ENCODE peak calls at places on chromosomes 7 and 10, in seven cellular contexts. F is cardiac fibroblast, X is 8988T, M is ELR, C is NCI-H1105, I is NAMALWA, H is tibial nerve. J is an unnamed sample.

GRCh38 chr10:132065491-132066105 is at the start of gene JAKMIP3:
- DNase-seq in F (peak), X (peak), M (peak), C (no peak), I (no peak), H (no peak), J (no peak)

GRCh38 chr10:2731940-2732339 is 335.4 kb upstream of the PFKP start:
- DNase-seq in F (no peak), X (no peak), M (no peak), C (no peak), I (no peak), H (no peak), J (no peak)

GRCh38 chr7:78905449-78905848 is 548.0 kb downstream of the MAGI2 start:
- DNase-seq in F (no peak), X (no peak), M (no peak), C (no peak), I (no peak), H (no peak), J (no peak)

GRCh38 chr7:136533732-136534131 is 334.7 kb upstream of the CHRM2 start:
- DNase-seq in F (no peak), X (no peak), M (no peak), C (no peak), I (no peak), H (no peak), J (no peak)

GRCh38 chr10:16521311-16522016 is at the start of gene C1QL3:
- DNase-seq in F (peak), X (no peak), M (no peak), C (peak), I (no peak), H (no peak), J (no peak)

GRCh38 chr10:124592736-124593430 is 131.3 kb downstream of the LHPP start:
- DNase-seq in F (no peak), X (no peak), M (no peak), C (no peak), I (no peak), H (no peak), J (no peak)

GRCh38 chr7:129569811-129570215 is 41.7 kb upstream of the NRF1 start:
- DNase-seq in F (peak), X (peak), M (peak), C (no peak), I (no peak), H (no peak), J (no peak)

GRCh38 chr10:84308481-84309304 is 19.7 kb upstream of the CCSER2 start:
- DNase-seq in F (peak), X (no peak), M (peak), C (peak), I (no peak), H (no peak), J (no peak)

GRCh38 chr10:103553743-103554487 is 60.4 kb downstream of the NEURL1 start:
- DNase-seq in F (no peak), X (peak), M (no peak), C (no peak), I (no peak), H (no peak), J (no peak)

GRCh38 chr7:140242057-140243031 is 65.6 kb upstream of the KDM7A start:
- DNase-seq in F (no peak), X (no peak), M (no peak), C (no peak), I (no peak), H (no peak), J (no peak)

GRCh38 chr7:134720091-134720935 is 59.1 kb upstream of the CALD1 start:
- DNase-seq in F (no peak), X (no peak), M (no peak), C (no peak), I (no peak), H (no peak), J (no peak)

GRCh38 chr10:108735380-108735779 is 1187.9 kb downstream of the XPNPEP1 start:
- DNase-seq in F (peak), X (no peak), M (peak), C (no peak), I (no peak), H (no peak), J (no peak)

GRCh38 chr7:33743594-33743993 is 161.7 kb upstream of the BMPER start:
- DNase-seq in F (peak), X (no peak), M (peak), C (no peak), I (no peak), H (no peak), J (no peak)

GRCh38 chr7:35253680-35254495 is at the start of gene TBX20:
- DNase-seq in F (peak), X (no peak), M (no peak), C (no peak), I (no peak), H (no peak), J (no peak)

GRCh38 chr7:104534149-104534548 is 205.7 kb downstream of the LHFPL3 start:
- DNase-seq in F (no peak), X (no peak), M (no peak), C (no peak), I (no peak), H (no peak), J (no peak)

GRCh38 chr7:11760372-11760771 is 71.6 kb downstream of the THSD7A start:
- DNase-seq in F (no peak), X (no peak), M (no peak), C (peak), I (no peak), H (no peak), J (no peak)

GRCh38 chr7:73350311-73351068 is 22.5 kb downstream of the FKBP6 start:
- DNase-seq in F (no peak), X (no peak), M (no peak), C (no peak), I (no peak), H (no peak), J (no peak)

GRCh38 chr10:71623098-71623985 is 96.2 kb downstream of the C10orf105 start:
- DNase-seq in F (peak), X (peak), M (peak), C (no peak), I (peak), H (no peak), J (no peak)

GRCh38 chr7:138853448-138853847 is 55.5 kb upstream of the ATP6V0A4 start:
- DNase-seq in F (no peak), X (no peak), M (no peak), C (no peak), I (no peak), H (no peak), J (no peak)

GRCh38 chr7:99631311-99632109 is 14.8 kb downstream of the ZSCAN25 start:
- DNase-seq in F (peak), X (no peak), M (peak), C (no peak), I (no peak), H (no peak), J (no peak)

GRCh38 chr10:125639846-125640245 is 43.1 kb downstream of the TEX36 start:
- DNase-seq in F (no peak), X (no peak), M (no peak), C (no peak), I (no peak), H (no peak), J (no peak)

GRCh38 chr7:30556854-30557644 is 37.6 kb upstream of the GARS1 start:
- DNase-seq in F (no peak), X (no peak), M (no peak), C (peak), I (no peak), H (no peak), J (no peak)

GRCh38 chr10:129758591-129759021 is 205.5 kb downstream of the EBF3 start:
- DNase-seq in F (no peak), X (no peak), M (no peak), C (no peak), I (no peak), H (no peak), J (no peak)

GRCh38 chr7:112347088-112347487 is 103.2 kb upstream of the IFRD1 start:
- DNase-seq in F (no peak), X (no peak), M (no peak), C (no peak), I (no peak), H (no peak), J (no peak)

GRCh38 chr7:47744883-47745282 is 163.0 kb upstream of the TNS3 start:
- DNase-seq in F (no peak), X (no peak), M (no peak), C (no peak), I (no peak), H (no peak), J (no peak)

GRCh38 chr10:99598781-99599481 is 21.3 kb downstream of the SLC25A28 start:
- DNase-seq in F (peak), X (no peak), M (peak), C (no peak), I (no peak), H (no peak), J (no peak)

GRCh38 chr10:130357951-130358350 is 221.8 kb downstream of the GLRX3 start:
- DNase-seq in F (no peak), X (no peak), M (no peak), C (no peak), I (no peak), H (no peak), J (no peak)

GRCh38 chr7:116663744-116664143 is 8.3 kb upstream of the MET start:
- DNase-seq in F (no peak), X (no peak), M (no peak), C (no peak), I (no peak), H (no peak), J (no peak)

GRCh38 chr7:128783143-128783799 is 7.7 kb upstream of the OPN1SW start:
- DNase-seq in F (peak), X (no peak), M (peak), C (no peak), I (peak), H (peak), J (no peak)

GRCh38 chr10:2145486-2145885 is 408.2 kb upstream of the ADARB2 start:
- DNase-seq in F (no peak), X (no peak), M (no peak), C (no peak), I (no peak), H (no peak), J (no peak)

GRCh38 chr10:52883996-52884871 is 111.7 kb upstream of the MBL2 start:
- DNase-seq in F (peak), X (peak), M (peak), C (no peak), I (peak), H (no peak), J (peak)

GRCh38 chr10:15879663-15880062 is 19.4 kb upstream of the MINDY3 start:
- DNase-seq in F (no peak), X (no peak), M (no peak), C (no peak), I (no peak), H (no peak), J (no peak)

J was measured in GM18507.